ENCODE peak calls at places on chromosomes 16 and 17, in five cellular contexts. One of them, this sample, is unnamed.

GRCh38 chr17:42101513-42102292 is 3.4 kb upstream of the ZNF385C start:
- DNase-seq in EL: peak
- DNase-seq in stimulated activated CD4-positive, alpha-beta T cell treated with anti-CD3 and anti-CD28 coated beads, Interleukin-2, amount 100 ng/mL, for 48 hours: peak
- DNase-seq in HFFc6: peak
- DNase-seq in GM06990: no peak
- DNase-seq in this sample: peak

GRCh38 chr17:61926831-61927210 is 961 bp downstream of the INTS2 start:
- DNase-seq in HFFc6: peak
- DNase-seq in GM06990: no peak
- DNase-seq in EL: no peak
- DNase-seq in stimulated activated CD4-positive, alpha-beta T cell treated with anti-CD3 and anti-CD28 coated beads, Interleukin-2, amount 100 ng/mL, for 48 hours: no peak
- DNase-seq in this sample: no peak

GRCh38 chr17:77555110-77555509 is 403.4 kb upstream of the TNRC6C start:
- DNase-seq in HFFc6: no peak
- DNase-seq in EL: no peak
- DNase-seq in stimulated activated CD4-positive, alpha-beta T cell treated with anti-CD3 and anti-CD28 coated beads, Interleukin-2, amount 100 ng/mL, for 48 hours: no peak
- DNase-seq in GM06990: no peak
- DNase-seq in this sample: no peak

GRCh38 chr16:85284138-85284897 is 172.0 kb upstream of the CIBAR2 start:
- DNase-seq in GM06990: no peak
- DNase-seq in stimulated activated CD4-positive, alpha-beta T cell treated with anti-CD3 and anti-CD28 coated beads, Interleukin-2, amount 100 ng/mL, for 48 hours: no peak
- DNase-seq in HFFc6: no peak
- DNase-seq in EL: no peak
- DNase-seq in this sample: no peak

GRCh38 chr16:3880623-3881498 is at the start of gene CREBBP:
- DNase-seq in HFFc6: peak
- DNase-seq in GM06990: peak
- DNase-seq in EL: peak
- DNase-seq in stimulated activated CD4-positive, alpha-beta T cell treated with anti-CD3 and anti-CD28 coated beads, Interleukin-2, amount 100 ng/mL, for 48 hours: peak
- DNase-seq in this sample: peak

GRCh38 chr17:61307905-61308886 is 91.4 kb upstream of the TBX2 start:
- DNase-seq in EL: peak
- DNase-seq in HFFc6: peak
- DNase-seq in stimulated activated CD4-positive, alpha-beta T cell treated with anti-CD3 and anti-CD28 coated beads, Interleukin-2, amount 100 ng/mL, for 48 hours: no peak
- DNase-seq in GM06990: no peak
- DNase-seq in this sample: peak

GRCh38 chr16:71585318-71585703 is 8.4 kb upstream of the TAT start:
- DNase-seq in GM06990: no peak
- DNase-seq in EL: no peak
- DNase-seq in stimulated activated CD4-positive, alpha-beta T cell treated with anti-CD3 and anti-CD28 coated beads, Interleukin-2, amount 100 ng/mL, for 48 hours: no peak
- DNase-seq in HFFc6: no peak
- DNase-seq in this sample: no peak

GRCh38 chr17:28839221-28839620 is 3.4 kb downstream of the FAM222B start:
- DNase-seq in EL: no peak
- DNase-seq in HFFc6: no peak
- DNase-seq in stimulated activated CD4-positive, alpha-beta T cell treated with anti-CD3 and anti-CD28 coated beads, Interleukin-2, amount 100 ng/mL, for 48 hours: no peak
- DNase-seq in GM06990: no peak
- DNase-seq in this sample: peak

GRCh38 chr17:49862781-49863331 is 15.0 kb upstream of the TAC4 start:
- DNase-seq in stimulated activated CD4-positive, alpha-beta T cell treated with anti-CD3 and anti-CD28 coated beads, Interleukin-2, amount 100 ng/mL, for 48 hours: no peak
- DNase-seq in GM06990: no peak
- DNase-seq in EL: no peak
- DNase-seq in HFFc6: no peak
- DNase-seq in this sample: no peak

GRCh38 chr17:35871415-35871814 is 2.7 kb upstream of the HEATR9 start:
- DNase-seq in EL: no peak
- DNase-seq in GM06990: no peak
- DNase-seq in HFFc6: no peak
- DNase-seq in stimulated activated CD4-positive, alpha-beta T cell treated with anti-CD3 and anti-CD28 coated beads, Interleukin-2, amount 100 ng/mL, for 48 hours: no peak
- DNase-seq in this sample: no peak

This sample was measured in brain microvascular endothelial cell.